ENCODE peak calls at places on chromosomes 2 and 18, in five cellular contexts. N, Y, A, D and M are unnamed samples.

GRCh38 chr18:40531061-40531460 is 1424.0 kb upstream of the PIK3C3 start:
- DNase-seq in Y (no peak), D (no peak), N (no peak), A (no peak), M (no peak)

GRCh38 chr18:3525870-3526420 is 76.0 kb downstream of the TGIF1 start:
- DNase-seq in Y (peak; percentile 88), N (peak; percentile 1), A (peak; percentile 61), D (no peak), M (no peak)

GRCh38 chr2:23359631-23360567 is 25.1 kb upstream of the KLHL29 start:
- DNase-seq in D (no peak), A (no peak), Y (no peak), N (no peak), M (no peak)

GRCh38 chr2:189096769-189097447 is 82.7 kb downstream of the COL5A2 start:
- DNase-seq in D (peak; percentile 19), Y (no peak), N (no peak), A (no peak), M (no peak)

GRCh38 chr2:207088839-207089238 is 76.9 kb downstream of the KLF7 start:
- DNase-seq in Y (no peak), D (no peak), N (no peak), A (peak; percentile 38), M (no peak)

GRCh38 chr2:221612800-221613199 is 40.7 kb upstream of the EPHA4 start:
- DNase-seq in N (no peak), D (no peak), A (no peak), Y (no peak), M (no peak)

GRCh38 chr2:63692002-63692606 is 103.3 kb downstream of the MDH1 start:
- DNase-seq in Y (no peak), D (peak; percentile 36), A (peak; percentile 3), N (no peak), M (no peak)

GRCh38 chr2:38080346-38080745 is 4.4 kb upstream of the CYP1B1 start:
- DNase-seq in N (no peak), A (no peak), D (no peak), Y (no peak), M (no peak)

GRCh38 chr2:200408428-200409311 is 101.2 kb downstream of the KCTD18 start:
- DNase-seq in N (no peak), D (peak; percentile 67), Y (no peak), A (peak; percentile 43), M (peak; percentile 35)

GRCh38 chr2:128949360-128949759 is 630.7 kb upstream of the HS6ST1 start:
- DNase-seq in A (no peak), N (no peak), Y (no peak), D (no peak), M (no peak)

GRCh38 chr18:14978962-14979535 is 231.1 kb downstream of the ANKRD30B start:
- DNase-seq in D (peak; percentile 58), N (no peak), A (no peak), Y (peak; percentile 4), M (peak; percentile 70)

GRCh38 chr2:10417551-10418335 is 30.4 kb downstream of the ODC1 start:
- DNase-seq in A (no peak), Y (no peak), N (no peak), D (no peak), M (no peak)

GRCh38 chr2:27832396-27832795 is 57.8 kb downstream of the RBKS start:
- DNase-seq in A (no peak), D (no peak), N (no peak), Y (no peak), M (no peak)

GRCh38 chr2:216698895-216699294 is 3.5 kb upstream of the IGFBP5 start:
- DNase-seq in D (peak; percentile 52), Y (no peak), N (no peak), A (peak; percentile 92), M (peak; percentile 40)

GRCh38 chr2:196703660-196704209 is 64.2 kb downstream of the CCDC150 start:
- DNase-seq in N (no peak), D (no peak), Y (no peak), A (no peak), M (no peak)

GRCh38 chr2:48148841-48149240 is 242.5 kb upstream of the FBXO11 start:
- DNase-seq in N (no peak), Y (no peak), A (no peak), D (no peak), M (no peak)

GRCh38 chr2:235951980-235952379 is 216.2 kb downstream of the GBX2 start:
- DNase-seq in A (no peak), N (peak; percentile 6), D (no peak), Y (no peak), M (no peak)

GRCh38 chr2:64063924-64064331 is 44.7 kb upstream of the VPS54 start:
- DNase-seq in A (no peak), D (peak; percentile 29), Y (no peak), N (no peak), M (no peak)

GRCh38 chr2:37156071-37156856 is 516 bp downstream of the EIF2AK2 start:
- DNase-seq in N (no peak), Y (no peak), D (peak; percentile 68), A (peak; percentile 16), M (peak; percentile 48)

GRCh38 chr2:194514281-194514680 is 1142.7 kb upstream of the SLC39A10 start:
- DNase-seq in Y (no peak), A (no peak), D (no peak), N (no peak), M (no peak)

GRCh38 chr2:5592906-5593305 is 99.3 kb upstream of the SOX11 start:
- DNase-seq in D (no peak), A (no peak), N (no peak), Y (no peak), M (no peak)

GRCh38 chr18:59272221-59272888 is 899 bp downstream of the RAX start:
- DNase-seq in A (no peak), D (peak; percentile 40), N (no peak), Y (no peak), M (no peak)

GRCh38 chr18:77369644-77370043 is 120.0 kb downstream of the GALR1 start:
- DNase-seq in Y (no peak), D (no peak), A (no peak), N (no peak), M (no peak)

GRCh38 chr18:55384551-55385275 is 203.3 kb downstream of the TCF4 start:
- DNase-seq in D (peak; percentile 39), A (peak; percentile 57), Y (no peak), N (no peak), M (no peak)

GRCh38 chr2:48457227-48457626 is 72.7 kb upstream of the STON1 start:
- DNase-seq in D (no peak), Y (no peak), A (no peak), N (no peak), M (no peak)

GRCh38 chr2:10283106-10284062 is 19.3 kb upstream of the HPCAL1 start:
- DNase-seq in Y (peak; percentile 37), N (no peak), D (peak; percentile 92), A (no peak), M (peak; percentile 89)

GRCh38 chr2:119264781-119265692 is 41.4 kb downstream of the STEAP3 start:
- DNase-seq in Y (peak; percentile 21), A (peak; percentile 58), N (no peak), D (peak; percentile 64), M (peak; percentile 63)

GRCh38 chr2:151657667-151658076 is 76.6 kb downstream of the NEB start:
- DNase-seq in D (no peak), A (no peak), N (no peak), Y (no peak), M (no peak)

GRCh38 chr2:20469595-20469994 is 22.7 kb downstream of the RHOB start:
- DNase-seq in A (no peak), N (no peak), Y (no peak), D (no peak), M (no peak)

GRCh38 chr2:132788310-132788832 is 118.4 kb upstream of the LYPD1 start:
- DNase-seq in D (no peak), N (no peak), Y (no peak), A (no peak), M (no peak)

GRCh38 chr2:11026286-11026921 is 114.7 kb downstream of the KCNF1 start:
- DNase-seq in D (no peak), A (no peak), Y (no peak), N (no peak), M (no peak)

GRCh38 chr2:121707344-121707919 is 29.2 kb downstream of the NIFK start:
- DNase-seq in A (no peak), Y (no peak), D (no peak), N (no peak), M (no peak)

GRCh38 chr2:37052600-37053332 is 31.4 kb downstream of the HEATR5B start:
- DNase-seq in D (no peak), Y (no peak), A (no peak), N (no peak), M (no peak)

GRCh38 chr2:231239751-231240150 is 41.3 kb downstream of the ARMC9 start:
- DNase-seq in D (no peak), N (no peak), A (no peak), Y (no peak), M (no peak)

GRCh38 chr2:174593574-174594203 is 3.9 kb downstream of the WIPF1 start:
- DNase-seq in A (no peak), N (peak; percentile 45), Y (peak; percentile 57), D (no peak), M (no peak)

GRCh38 chr18:42578781-42579180 is 536.7 kb downstream of the RIT2 start:
- DNase-seq in A (no peak), D (no peak), Y (no peak), N (no peak), M (no peak)

GRCh38 chr2:186060744-186061143 is 322.1 kb downstream of the FSIP2 start:
- DNase-seq in D (no peak), N (no peak), Y (no peak), A (no peak), M (no peak)

GRCh38 chr2:119201815-119202214 is 21.8 kb upstream of the STEAP3 start:
- DNase-seq in D (no peak), Y (no peak), N (no peak), A (no peak), M (no peak)

GRCh38 chr2:101533611-101534601 is 59.0 kb upstream of the RFX8 start:
- DNase-seq in N (no peak), D (no peak), A (no peak), Y (no peak), M (no peak)

GRCh38 chr2:26559044-26559405 is 81.1 kb upstream of the OTOF start:
- DNase-seq in A (no peak), N (no peak), D (no peak), Y (no peak), M (no peak)